ENCODE peak calls at places on chromosomes 13 and 19, in six cellular contexts. P, C, R, L, O and U are unnamed samples.

GRCh38 chr13:98324105-98324504 is 147.0 kb upstream of the RNF113B start:
- DNase-seq in P (peak; percentile 63), C (no peak), R (no peak), L (no peak), O (no peak), U (no peak)

GRCh38 chr19:1811942-1812425 is at the start of gene ATP8B3:
- DNase-seq in P (no peak), C (no peak), R (no peak), L (no peak), O (no peak), U (no peak)

GRCh38 chr19:49651871-49652722 is 10.1 kb downstream of the SCAF1 start:
- DNase-seq in P (no peak), C (no peak), R (no peak), L (no peak), O (no peak), U (no peak)

GRCh38 chr13:40087021-40088002 is 431.9 kb downstream of the COG6 start:
- DNase-seq in P (no peak), C (no peak), R (no peak), L (no peak), O (no peak), U (no peak)

GRCh38 chr19:32287811-32288227 is 57.6 kb upstream of the ZNF507 start:
- DNase-seq in P (peak; percentile 77), C (peak; percentile 62), R (peak; percentile 72), L (peak; percentile 87), O (peak; percentile 41), U (no peak)

GRCh38 chr13:111645198-111645597 is 324.8 kb downstream of the TEX29 start:
- DNase-seq in P (no peak), C (no peak), R (no peak), L (no peak), O (no peak), U (no peak)

GRCh38 chr19:3660493-3661219 is 34.1 kb upstream of the CACTIN start:
- DNase-seq in P (no peak), C (no peak), R (no peak), L (no peak), O (no peak), U (no peak)

GRCh38 chr13:44735806-44736205 is 159.7 kb upstream of the TSC22D1 start:
- DNase-seq in P (no peak), C (no peak), R (no peak), L (no peak), O (no peak), U (no peak)

GRCh38 chr13:42883771-42884170 is 102.4 kb downstream of the FAM216B start:
- DNase-seq in P (peak; percentile 61), C (no peak), R (peak; percentile 46), L (peak; percentile 21), O (peak; percentile 64), U (no peak)

GRCh38 chr19:4338441-4339350 is at the start of gene STAP2:
- DNase-seq in P (no peak), C (no peak), R (peak; percentile 87), L (no peak), O (no peak), U (no peak)

GRCh38 chr13:96052655-96053002 is 572 bp downstream of the UGGT2 start:
- DNase-seq in P (peak; percentile 75), C (no peak), R (no peak), L (peak; percentile 62), O (no peak), U (no peak)

GRCh38 chr13:87147076-87147475 is 524.1 kb upstream of the SLITRK5 start:
- DNase-seq in P (peak; percentile 62), C (no peak), R (no peak), L (no peak), O (no peak), U (no peak)

GRCh38 chr13:98478134-98479129 is 98.5 kb downstream of the STK24 start:
- DNase-seq in P (peak; percentile 26), C (no peak), R (no peak), L (no peak), O (no peak), U (no peak)

GRCh38 chr13:102035969-102036368 is 365.9 kb downstream of the FGF14 start:
- DNase-seq in P (no peak), C (no peak), R (no peak), L (no peak), O (no peak), U (no peak)

GRCh38 chr19:18883530-18884304 is 12.2 kb downstream of the CERS1 start:
- DNase-seq in P (no peak), C (no peak), R (no peak), L (no peak), O (no peak), U (no peak)

GRCh38 chr13:77325371-77325941 is 1.4 kb downstream of the MYCBP2 start:
- DNase-seq in P (peak; percentile 28), C (no peak), R (no peak), L (no peak), O (no peak), U (no peak)

GRCh38 chr13:77319536-77319935 is 7.4 kb downstream of the MYCBP2 start:
- DNase-seq in P (no peak), C (no peak), R (no peak), L (no peak), O (no peak), U (no peak)

GRCh38 chr13:77328819-77329132 is 1.9 kb upstream of the MYCBP2 start:
- DNase-seq in P (no peak), C (no peak), R (no peak), L (no peak), O (no peak), U (no peak)

GRCh38 chr13:77326905-77327604 is at the start of gene MYCBP2:
- DNase-seq in P (peak; percentile 99), C (peak; percentile 97), R (peak; percentile 99), L (peak; percentile 95), O (peak; percentile 97), U (peak; percentile 73)

DNA sequence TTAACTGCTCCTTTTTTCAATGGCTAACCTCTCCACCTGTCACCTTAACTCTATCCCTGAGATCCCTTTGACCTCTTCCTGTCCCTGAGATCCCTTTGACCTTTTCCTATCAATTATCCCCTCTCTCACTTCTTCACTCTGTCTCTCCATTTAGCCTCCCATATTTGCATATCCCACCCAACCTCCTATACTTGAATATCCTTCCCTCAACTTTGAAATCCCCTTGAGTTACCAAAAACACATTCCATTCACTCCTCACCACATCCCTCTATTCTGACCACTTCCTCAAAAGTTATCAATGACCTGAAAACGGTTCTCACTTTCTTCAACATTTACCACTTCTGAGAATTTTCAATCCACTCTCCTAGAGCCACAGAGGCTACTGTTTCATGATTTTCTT is 3.0 kb downstream of the MYCBP2 start:
- DNase-seq in P (no peak), C (no peak), R (no peak), L (no peak), O (no peak), U (no peak)
- H3K4me3 ChIP-seq in P (no peak overlapping the region), C (no peak overlapping the region), R (no peak overlapping the region), L (no peak overlapping the region), O (no peak overlapping the region), U (no peak overlapping the region)

GRCh38 chr13:21443171-21443570 is 15.9 kb downstream of the ZDHHC20 start:
- DNase-seq in P (no peak), C (no peak), R (no peak), L (no peak), O (no peak), U (no peak)

DNA sequence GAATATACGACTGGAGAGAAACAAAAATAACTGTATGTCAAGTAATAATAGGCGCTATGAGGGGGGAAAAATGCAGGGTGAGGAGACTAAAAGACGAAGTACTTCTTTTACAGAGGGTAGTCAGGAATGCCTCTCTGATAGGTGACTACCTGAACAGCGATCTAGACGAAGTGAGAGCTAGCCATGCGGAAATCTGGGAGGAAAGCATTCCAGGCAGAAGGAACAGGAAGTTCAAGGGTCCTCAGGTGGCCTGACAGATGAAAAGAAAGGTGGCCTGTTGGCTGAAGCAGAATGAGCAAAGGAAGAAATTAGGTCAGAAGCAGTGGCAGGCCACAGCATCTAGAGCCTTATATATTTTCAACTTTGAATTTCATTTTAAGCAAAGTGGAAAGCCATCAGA is 13.3 kb downstream of the ZDHHC20 start:
- DNase-seq in P (no peak), C (no peak), R (no peak), L (no peak), O (no peak), U (no peak)
- H3K4me3 ChIP-seq in P (no peak overlapping the region), C (no peak overlapping the region), R (no peak overlapping the region), L (no peak overlapping the region), O (no peak overlapping the region), U (no peak overlapping the region)

GRCh38 chr19:35140207-35140897 is 1.7 kb downstream of the FXYD1 start:
- DNase-seq in P (no peak), C (no peak), R (no peak), L (no peak), O (no peak), U (no peak)

GRCh38 chr19:35141627-35142401 is 1.2 kb upstream of the FXYD7 start:
- DNase-seq in P (no peak), C (peak; percentile 54), R (no peak), L (no peak), O (no peak), U (no peak)

GRCh38 chr19:35142531-35143230 is 374 bp upstream of the FXYD7 start:
- DNase-seq in P (peak; percentile 29), C (peak; percentile 55), R (peak; percentile 58), L (peak; percentile 74), O (no peak), U (no peak)

GRCh38 chr19:35139618-35139943 is 957 bp downstream of the FXYD1 start:
- DNase-seq in P (no peak), C (no peak), R (no peak), L (no peak), O (no peak), U (no peak)

GRCh38 chr19:35140898-35141626 is 2.0 kb upstream of the FXYD7 start:
- DNase-seq in P (peak; percentile 85), C (peak; percentile 95), R (peak; percentile 85), L (peak; percentile 95), O (peak; percentile 48), U (peak; percentile 67)
- H3K4me3 ChIP-seq in P (no peak overlapping the region), C (peak overlapping the region; percentile 43), R (no peak overlapping the region), L (peak overlapping the region; percentile 34), O (no peak overlapping the region), U (peak overlapping the region; percentile 35)

DNA sequence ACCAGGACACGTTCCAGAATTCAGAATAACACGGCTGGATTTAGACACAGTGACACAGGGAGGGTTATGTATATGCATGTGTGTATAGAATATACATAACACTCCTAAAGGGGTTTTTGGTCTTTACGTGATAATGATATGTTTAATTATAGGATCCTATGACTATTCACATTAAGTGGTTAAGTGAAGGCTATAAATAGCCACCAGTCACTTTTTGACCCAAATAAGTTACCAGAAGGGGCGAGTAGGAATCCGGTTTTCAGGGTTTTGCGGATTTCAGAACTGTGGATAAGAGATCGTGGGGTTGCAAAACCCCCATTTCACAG is 6.9 kb downstream of the ANGPTL6 start:
- DNase-seq in P (no peak), C (no peak), R (no peak), L (no peak), O (no peak), U (no peak)
- H3K4me3 ChIP-seq in P (no peak overlapping the region), C (peak overlapping the region; percentile 18), R (peak overlapping the region; percentile 54), L (peak overlapping the region; percentile 26), O (peak overlapping the region; percentile 6), U (peak overlapping the region; percentile 56)

DNA sequence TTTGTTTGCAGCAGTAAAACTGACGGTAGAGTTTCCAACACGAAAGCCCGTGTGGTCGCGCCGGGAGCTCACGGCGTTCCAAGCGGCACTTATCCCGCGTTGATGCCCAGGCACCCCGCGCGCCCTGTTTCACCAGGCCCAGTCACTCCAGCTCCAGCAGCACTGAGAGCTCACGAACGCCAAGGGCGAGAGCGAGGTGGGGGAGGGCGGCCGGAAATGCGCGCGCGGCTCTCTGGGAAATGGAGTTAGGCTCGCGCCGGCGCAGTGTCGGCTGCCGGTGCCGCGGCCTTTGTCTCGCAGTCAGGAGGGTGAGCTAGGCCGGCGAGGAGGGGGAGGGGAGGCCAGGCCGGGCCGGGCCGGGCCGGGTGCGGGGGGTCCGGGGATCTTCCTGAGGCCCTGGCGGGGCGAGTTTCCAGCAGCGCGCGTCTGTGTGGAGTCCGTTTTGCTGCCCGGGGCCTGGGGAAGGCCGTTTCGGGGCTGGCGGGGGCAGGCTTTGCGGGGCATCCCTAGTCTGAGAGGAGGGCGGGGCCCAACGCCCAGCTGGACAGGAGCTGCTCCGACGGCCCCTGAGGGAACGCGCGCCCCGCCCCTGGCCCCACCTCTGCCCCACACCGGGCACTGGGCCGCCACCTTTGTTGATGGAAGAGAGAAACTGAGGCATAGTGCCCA is at the start of gene ZNF135:
- DNase-seq in P (peak; percentile 90), C (peak; percentile 89), R (no peak), L (no peak), O (no peak), U (peak; percentile 17)
- H3K4me3 ChIP-seq in P (peak within 1 kb of the TSS; percentile 49), C (peak within 1 kb of the TSS; percentile 78), R (no peak within 1 kb of the TSS), L (no peak within 1 kb of the TSS), O (peak within 1 kb of the TSS; percentile 19), U (peak within 1 kb of the TSS; percentile 75)